ENCODE peak calls at places on chromosome 15, in eight cellular contexts. A, X, R, N, F, Y, Z and E are unnamed samples. For H3K4me1, the result is how much of the 10 kb centered on the place peaks cover.

GRCh38 chr15:69718916-69719315 is 266.3 kb downstream of the RPLP1 start:
- DNase-seq in A (no peak), X (no peak), R (no peak), N (peak), F (no peak), Y (no peak), Z (no peak), E (peak)

GRCh38 chr15:40069178-40070165 is 30.5 kb upstream of the SRP14 start:
- DNase-seq in A (peak), X (peak), R (peak), N (peak), F (no peak), Y (peak), Z (peak), E (peak)

GRCh38 chr15:94749848-94750617 is 518.7 kb downstream of the MCTP2 start:
- DNase-seq in A (no peak), X (no peak), R (no peak), N (no peak), F (no peak), Y (no peak), Z (peak), E (peak)

GRCh38 chr15:77614251-77614806 is 18.4 kb downstream of the LINGO1 start:
- DNase-seq in A (no peak), X (no peak), R (no peak), N (no peak), F (no peak), Y (no peak), Z (no peak), E (no peak)

GRCh38 chr15:37204698-37205097 is 104.3 kb upstream of the MEIS2 start:
- DNase-seq in A (no peak), X (no peak), R (no peak), N (no peak), F (no peak), Y (no peak), Z (no peak), E (no peak)

GRCh38 chr15:67140078-67140833 is 74.9 kb downstream of the SMAD3 start:
- DNase-seq in A (no peak), X (no peak), R (no peak), N (no peak), F (no peak), Y (no peak), Z (no peak), E (no peak)

GRCh38 chr15:22904736-22905135 is 66.3 kb downstream of the NIPA2 start:
- DNase-seq in A (no peak), X (no peak), R (no peak), N (no peak), F (no peak), Y (no peak), Z (no peak), E (no peak)

GRCh38 chr15:65829150-65829764 is 37.2 kb upstream of the DENND4A start:
- DNase-seq in A (no peak), X (no peak), R (no peak), N (no peak), F (peak), Y (no peak), Z (peak), E (no peak)

GRCh38 chr15:66611257-66612053 is 45.7 kb upstream of the LCTL start:
- DNase-seq in A (no peak), X (no peak), R (no peak), N (no peak), F (no peak), Y (no peak), Z (no peak), E (no peak)

GRCh38 chr15:42918047-42918446 is 2.5 kb downstream of the TTBK2 start:
- DNase-seq in A (no peak), X (no peak), R (no peak), N (no peak), F (no peak), Y (no peak), Z (no peak), E (no peak)
- H3K4me1 ChIP-seq in A (under half), X (under half), R (under half), N (under half), F (under half), Y (under half), Z (under half), E (under half)

GRCh38 chr15:71781965-71782265 is 28.4 kb upstream of the NR2E3 start:
- DNase-seq in A (no peak), X (no peak), R (no peak), N (no peak), F (no peak), Y (no peak), Z (no peak), E (no peak)

GRCh38 chr15:71786673-71787072 is 23.7 kb upstream of the NR2E3 start:
- DNase-seq in A (no peak), X (peak), R (no peak), N (no peak), F (no peak), Y (no peak), Z (no peak), E (no peak)

GRCh38 chr15:71785996-71786395 is 24.4 kb upstream of the NR2E3 start:
- DNase-seq in A (no peak), X (no peak), R (no peak), N (no peak), F (no peak), Y (no peak), Z (no peak), E (no peak)

GRCh38 chr15:71782447-71783165 is 27.7 kb upstream of the NR2E3 start:
- DNase-seq in A (no peak), X (no peak), R (no peak), N (no peak), F (no peak), Y (no peak), Z (no peak), E (no peak)

DNA sequence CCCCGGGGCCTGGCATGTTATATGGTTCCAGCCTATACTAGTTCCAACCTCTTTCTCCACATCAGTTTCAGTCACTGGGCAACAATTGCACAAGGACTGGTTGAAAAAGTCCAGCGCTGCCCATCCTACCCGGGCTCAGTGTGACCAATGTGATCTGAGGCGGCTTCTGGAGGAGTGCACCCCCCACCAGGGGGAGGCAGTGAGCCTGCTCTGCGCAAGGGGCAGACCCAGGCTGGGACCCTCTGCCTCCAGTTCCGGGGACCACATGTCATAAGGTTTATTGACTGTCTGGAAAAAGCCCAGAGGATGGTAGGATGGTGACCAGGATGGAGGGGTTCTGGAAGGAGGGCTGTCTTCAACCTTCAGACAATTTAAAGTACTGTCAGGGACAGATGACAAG is 25.6 kb upstream of the NR2E3 start:
- DNase-seq in A (no peak), X (no peak), R (no peak), N (no peak), F (peak), Y (no peak), Z (no peak), E (no peak)
- TF ChIP-seq CTCF in A (no peak), X (no peak), R (no peak), N (no peak), F (peak), Y (no peak), Z (peak), E (no peak)

GRCh38 chr15:78979456-78980320 is 34.8 kb upstream of the CTSH start:
- DNase-seq in A (peak), X (peak), R (peak), N (peak), F (peak), Y (no peak), Z (peak), E (peak)

GRCh38 chr15:78978601-78979179 is 33.8 kb upstream of the CTSH start:
- DNase-seq in A (no peak), X (no peak), R (no peak), N (no peak), F (no peak), Y (no peak), Z (no peak), E (no peak)

GRCh38 chr15:78976691-78977090 is 31.8 kb upstream of the CTSH start:
- DNase-seq in A (no peak), X (no peak), R (no peak), N (no peak), F (no peak), Y (no peak), Z (no peak), E (no peak)

GRCh38 chr15:78977591-78978347 is 32.9 kb upstream of the CTSH start:
- DNase-seq in A (no peak), X (no peak), R (no peak), N (no peak), F (no peak), Y (no peak), Z (no peak), E (no peak)

DNA sequence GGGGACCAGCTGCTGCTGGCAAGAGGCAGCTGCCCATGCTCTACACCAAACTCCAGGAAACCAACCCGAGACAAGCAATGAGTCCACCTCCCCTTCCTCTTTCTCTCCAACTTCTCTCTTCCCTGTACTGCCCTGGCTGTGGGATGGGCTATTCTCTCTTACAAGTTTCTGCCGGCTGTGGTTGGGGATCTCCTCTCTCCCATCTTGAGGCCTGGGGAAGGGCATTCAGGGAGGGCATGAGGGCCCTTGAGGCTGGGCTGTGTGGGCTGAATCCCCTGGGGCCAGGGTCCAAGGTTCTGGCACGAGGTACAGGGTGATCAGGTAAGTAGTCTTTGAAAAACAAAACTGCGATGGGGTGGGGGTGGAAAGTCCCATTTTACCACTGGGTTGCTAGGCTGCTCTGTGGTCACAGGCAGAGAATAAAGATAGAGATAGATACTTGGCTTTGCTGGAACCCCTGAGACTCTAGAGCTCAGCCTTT is 32.3 kb upstream of the CTSH start:
- DNase-seq in A (no peak), X (no peak), R (no peak), N (no peak), F (no peak), Y (no peak), Z (no peak), E (no peak)
- H3K4me3 ChIP-seq in A (no peak), X (no peak), R (no peak), N (no peak), F (no peak), Y (no peak), Z (no peak), E (no peak)

DNA sequence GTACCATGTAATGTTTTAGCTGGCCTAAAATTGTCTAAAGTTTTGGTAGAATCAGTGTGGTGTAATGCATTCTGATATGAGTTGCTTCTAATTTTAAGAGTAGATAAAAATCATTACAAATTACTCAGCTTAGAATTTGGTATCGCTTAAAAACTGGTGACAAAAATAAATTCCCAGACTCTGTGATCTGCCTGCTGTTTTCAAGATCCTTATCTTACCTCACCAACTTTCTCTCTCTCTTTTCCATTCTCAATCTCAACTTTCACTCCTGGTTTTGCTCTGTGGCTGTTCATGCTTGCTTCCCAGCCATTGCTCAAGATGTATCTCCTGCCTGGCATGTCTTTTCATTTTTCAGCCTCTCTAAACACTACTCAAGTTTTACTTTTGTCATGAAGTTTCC is 45.7 kb downstream of the TCF12 start:
- DNase-seq in A (no peak), X (no peak), R (no peak), N (no peak), F (no peak), Y (no peak), Z (peak), E (no peak)
- H3K4me1 ChIP-seq in A (under half), X (under half), R (under half), N (under half), F (under half), Y (under half), Z (under half), E (under half)

DNA sequence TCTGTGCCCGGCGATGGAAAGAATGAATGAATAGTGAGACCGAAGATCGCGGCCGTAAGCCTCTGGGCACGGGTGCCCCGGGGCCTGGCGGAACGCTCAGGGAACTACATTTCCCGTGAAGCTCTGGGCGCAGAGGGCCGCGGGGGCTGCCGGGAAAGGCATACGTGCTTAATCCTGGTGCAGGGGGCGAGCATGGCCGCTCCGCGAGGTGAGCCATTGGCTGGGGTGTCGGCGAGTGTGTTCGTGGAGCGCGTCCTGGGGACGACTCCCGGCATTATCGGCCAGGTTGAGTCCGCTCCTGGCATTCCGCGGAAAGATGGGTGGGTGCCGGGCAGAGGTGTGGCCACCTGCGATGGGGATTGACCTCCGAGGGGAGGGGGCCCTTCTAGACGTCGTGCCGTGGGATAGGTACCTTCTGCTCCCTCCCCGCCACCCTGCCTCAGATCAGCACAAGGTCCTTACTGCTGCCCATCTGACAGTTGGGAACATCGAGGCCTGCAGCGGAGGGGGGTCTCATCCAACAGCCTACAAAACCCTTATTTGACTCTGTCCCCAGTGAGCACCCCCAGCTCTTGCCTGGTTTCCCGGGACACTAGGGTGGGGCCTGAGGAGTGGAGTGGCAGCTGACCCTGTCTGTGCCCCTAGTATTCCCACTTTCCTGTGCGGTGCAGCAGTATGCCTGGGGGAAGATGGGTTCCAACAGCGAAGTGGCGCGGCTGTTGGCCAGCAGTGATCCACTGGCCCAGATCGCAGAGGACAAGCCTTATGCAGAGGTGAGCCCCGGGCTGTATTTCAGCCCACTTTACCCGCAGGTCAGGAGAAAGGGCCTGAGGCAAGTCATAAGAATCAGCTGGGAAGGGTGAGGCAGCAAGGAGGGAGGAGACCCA is at the start of gene MPI:
- DNase-seq in A (peak), X (peak), R (peak), N (peak), F (peak), Y (peak), Z (peak), E (peak)
- TF ChIP-seq CTCF in A (no peak), X (no peak), R (no peak), N (peak), F (no peak), Y (peak), Z (no peak), E (no peak)

DNA sequence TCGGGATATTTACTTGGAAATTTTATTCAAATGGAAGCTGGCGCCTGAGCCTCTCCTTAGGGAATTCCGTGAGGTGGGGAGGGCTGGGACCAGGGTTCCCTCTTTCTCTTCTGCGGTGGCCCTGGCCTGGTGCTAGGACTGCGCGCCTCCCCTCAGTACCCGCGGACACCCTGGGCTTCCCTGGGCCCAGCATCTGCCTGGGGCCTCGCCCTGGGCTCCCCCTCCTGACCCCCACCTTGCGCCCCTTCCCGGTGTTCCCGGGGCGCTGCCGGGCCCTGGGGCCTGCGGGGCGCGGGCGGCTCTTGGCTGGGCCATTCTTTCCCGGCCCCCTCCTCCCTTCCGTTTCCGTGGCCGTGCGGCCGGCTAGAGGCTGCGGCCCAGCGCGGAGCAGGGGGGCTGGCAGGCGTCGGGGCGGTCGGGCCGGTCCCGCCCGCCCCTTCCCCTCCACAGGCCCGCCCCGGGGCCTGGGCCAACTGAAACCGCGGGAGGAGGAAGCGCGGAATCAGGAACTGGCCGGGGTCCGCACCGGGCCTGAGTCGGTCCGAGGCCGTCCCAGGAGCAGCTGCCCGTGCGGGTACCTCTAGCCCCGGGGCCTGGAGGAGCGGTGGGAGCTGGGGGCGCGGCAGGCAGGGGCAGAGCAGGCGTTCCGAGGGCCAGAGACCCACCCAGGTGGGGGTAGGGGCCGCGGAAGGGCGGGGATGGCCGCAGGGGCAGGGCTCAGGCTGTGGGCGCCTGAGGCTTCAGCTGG is at the start of gene FES:
- DNase-seq in A (peak), X (peak), R (peak), N (peak), F (no peak), Y (peak), Z (no peak), E (peak)
- H3K4me3 ChIP-seq in A (peak), X (peak), R (peak), N (peak), F (no peak), Y (peak), Z (no peak), E (peak)

GRCh38 chr15:98686983-98687382 is 38.6 kb downstream of the IGF1R start:
- DNase-seq in A (no peak), X (no peak), R (no peak), N (no peak), F (no peak), Y (no peak), Z (no peak), E (no peak)

GRCh38 chr15:98682992-98683701 is 34.8 kb downstream of the IGF1R start:
- DNase-seq in A (no peak), X (no peak), R (no peak), N (no peak), F (no peak), Y (no peak), Z (peak), E (no peak)

GRCh38 chr15:98684441-98684840 is 36.1 kb downstream of the IGF1R start:
- DNase-seq in A (no peak), X (no peak), R (no peak), N (no peak), F (no peak), Y (no peak), Z (peak), E (no peak)

GRCh38 chr15:98683821-98684220 is 35.5 kb downstream of the IGF1R start:
- DNase-seq in A (no peak), X (no peak), R (no peak), N (no peak), F (no peak), Y (no peak), Z (peak), E (no peak)

GRCh38 chr15:98684995-98685525 is 36.7 kb downstream of the IGF1R start:
- DNase-seq in A (no peak), X (no peak), R (no peak), N (no peak), F (no peak), Y (no peak), Z (no peak), E (no peak)
- H3K4me1 ChIP-seq in A (under half), X (under half), R (under half), N (under half), F (under half), Y (under half), Z (under half), E (under half)

DNA sequence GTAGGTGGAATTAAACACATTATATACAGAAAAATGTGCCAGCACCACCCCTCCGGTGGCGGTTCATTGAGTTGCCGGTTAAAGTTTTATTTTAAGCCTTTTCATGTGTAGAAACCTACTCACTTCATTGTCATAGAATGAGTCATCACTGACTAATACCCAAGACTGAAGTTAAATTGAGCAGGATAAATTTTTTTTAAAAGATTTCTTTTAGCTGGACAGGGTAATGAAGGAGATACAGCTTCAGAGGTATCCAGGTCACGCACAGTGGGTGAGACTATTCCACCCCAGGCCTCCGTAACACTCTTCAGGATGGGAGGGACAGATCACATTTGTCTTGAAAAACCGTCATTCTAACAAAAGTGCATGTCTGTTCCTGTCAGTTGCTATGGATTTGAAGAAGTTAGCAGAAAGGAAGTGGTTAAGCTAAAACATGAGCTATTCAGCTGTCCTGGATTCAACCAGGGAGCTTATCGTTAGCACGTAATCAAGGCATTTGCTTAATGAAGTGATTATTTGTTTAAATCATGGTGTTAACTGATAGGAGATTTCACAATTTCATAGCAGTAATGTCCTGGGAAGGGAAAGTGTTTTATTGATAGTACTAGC is 23.3 kb downstream of the WHAMM start:
- DNase-seq in A (no peak), X (no peak), R (no peak), N (no peak), F (no peak), Y (no peak), Z (peak), E (no peak)
- TF ChIP-seq CTCF in A (no peak), X (no peak), R (no peak), N (no peak), F (no peak), Y (peak), Z (peak), E (no peak)

GRCh38 chr15:89761009-89761831 is 10.2 kb upstream of the MESP1 start:
- DNase-seq in A (no peak), X (no peak), R (no peak), N (no peak), F (no peak), Y (no peak), Z (peak), E (no peak)

GRCh38 chr15:89758981-89759380 is 7.9 kb upstream of the MESP1 start:
- DNase-seq in A (no peak), X (no peak), R (no peak), N (no peak), F (no peak), Y (no peak), Z (no peak), E (no peak)

GRCh38 chr15:89759835-89760234 is 8.8 kb upstream of the MESP1 start:
- DNase-seq in A (no peak), X (no peak), R (no peak), N (no peak), F (no peak), Y (no peak), Z (no peak), E (no peak)

GRCh38 chr15:89761929-89762328 is 10.9 kb upstream of the MESP1 start:
- DNase-seq in A (no peak), X (peak), R (no peak), N (no peak), F (no peak), Y (no peak), Z (no peak), E (no peak)

GRCh38 chr15:89760303-89761008 is 9.4 kb upstream of the MESP1 start:
- DNase-seq in A (peak), X (peak), R (peak), N (peak), F (peak), Y (peak), Z (peak), E (peak)
- H3K4me3 ChIP-seq in A (no peak), X (no peak), R (no peak), N (no peak), F (no peak), Y (no peak), Z (no peak), E (no peak)

GRCh38 chr15:64749999-64750657 is 25.3 kb downstream of the RBPMS2 start:
- DNase-seq in A (no peak), X (no peak), R (peak), N (peak), F (peak), Y (no peak), Z (no peak), E (no peak)
- H3K4me1 ChIP-seq in A (under half), X (under half), R (under half), N (under half), F (under half), Y (under half), Z (under half), E (under half)